ENCODE peak calls at places on chromosome 2, in seven cellular contexts. C is CD4-positive, alpha-beta T cell; V is esophagus squamous epithelium; A is PC-3; R is progenitor cell of endocrine pancreas; M is prostate gland; Z is K562. X is an unnamed sample.

GRCh38 chr2:241126771-241127202 is 22.5 kb downstream of the PASK start:
- DNase-seq in A (no peak), M (no peak), Z (no peak), C (no peak), R (no peak), V (no peak), X (no peak)

GRCh38 chr2:160484859-160485520 is 8.6 kb downstream of the RBMS1 start:
- DNase-seq in C (no peak), V (no peak), R (no peak), Z (no peak), M (no peak), A (no peak), X (no peak)

GRCh38 chr2:48479923-48480322 is 50.0 kb upstream of the STON1 start:
- DNase-seq in Z (no peak), A (no peak), M (no peak), C (no peak), R (no peak), V (no peak), X (no peak)

GRCh38 chr2:230893338-230893737 is 28.6 kb downstream of the ITM2C start:
- DNase-seq in M (no peak), A (no peak), C (no peak), V (no peak), Z (no peak), R (no peak), X (no peak)

GRCh38 chr2:45713126-45713525 is 61.7 kb downstream of the PRKCE start:
- DNase-seq in V (no peak), C (no peak), M (no peak), R (no peak), A (no peak), Z (no peak), X (no peak)

GRCh38 chr2:181674466-181674865 is 5.9 kb downstream of the NEUROD1 start:
- DNase-seq in A (no peak), C (no peak), M (no peak), Z (no peak), R (no peak), V (no peak), X (no peak)

GRCh38 chr2:73685770-73686438 is 43.7 kb upstream of the NAT8 start:
- DNase-seq in R (no peak), M (no peak), Z (no peak), V (no peak), A (no peak), C (no peak), X (no peak)

GRCh38 chr2:111970453-111970852 is 72.0 kb downstream of the MERTK start:
- DNase-seq in R (no peak), M (no peak), C (no peak), Z (no peak), V (no peak), A (no peak), X (no peak)

GRCh38 chr2:23916727-23917458 is 10.0 kb downstream of the ATAD2B start:
- DNase-seq in V (no peak), R (no peak), Z (no peak), C (no peak), A (peak; percentile 48), M (no peak), X (no peak)

GRCh38 chr2:46460991-46461715 is 18.2 kb upstream of the TMEM247 start:
- DNase-seq in R (peak; percentile 74), V (peak; percentile 4), A (peak; percentile 82), M (peak; percentile 64), Z (peak; percentile 84), C (peak; percentile 63), X (peak; percentile 88)

GRCh38 chr2:11343626-11344341 is 652 bp downstream of the ROCK2 start:
- DNase-seq in A (peak; percentile 43), C (no peak), V (no peak), M (peak; percentile 39), R (peak; percentile 57), Z (peak; percentile 46), X (peak; percentile 76)

GRCh38 chr2:7044253-7045250 is 127.3 kb downstream of the RNF144A start:
- DNase-seq in C (peak; percentile 55), A (peak; percentile 76), R (peak; percentile 38), V (no peak), M (peak; percentile 73), Z (peak; percentile 83), X (peak; percentile 75)

GRCh38 chr2:235575431-235575830 is 81.6 kb downstream of the AGAP1 start:
- DNase-seq in R (no peak), Z (no peak), C (no peak), A (no peak), M (no peak), V (no peak), X (no peak)

GRCh38 chr2:235570966-235571692 is 77.3 kb downstream of the AGAP1 start:
- DNase-seq in V (no peak), Z (no peak), C (no peak), M (no peak), R (no peak), A (no peak), X (no peak)

GRCh38 chr2:235575904-235576303 is 82.1 kb downstream of the AGAP1 start:
- DNase-seq in V (no peak), R (no peak), Z (no peak), A (no peak), M (no peak), C (no peak), X (no peak)

GRCh38 chr2:235572592-235572991 is 78.7 kb downstream of the AGAP1 start:
- DNase-seq in Z (no peak), M (no peak), A (no peak), V (no peak), C (no peak), R (no peak), X (no peak)

GRCh38 chr2:235573331-235574221 is 79.7 kb downstream of the AGAP1 start:
- DNase-seq in A (no peak), C (no peak), M (no peak), Z (no peak), V (no peak), R (no peak), X (peak; percentile 36)
- TF ChIP-seq CTCF in A (no peak), C (no peak), M (no peak), Z (no peak), V (no peak), R (no peak), X (no peak)

GRCh38 chr2:40227200-40227599 is 224.7 kb downstream of the SLC8A1 start:
- DNase-seq in R (no peak), V (no peak), A (peak; percentile 73), M (no peak), Z (no peak), C (no peak), X (no peak)

GRCh38 chr2:40228296-40228695 is 223.6 kb downstream of the SLC8A1 start:
- DNase-seq in C (no peak), M (no peak), R (no peak), Z (no peak), A (no peak), V (no peak), X (no peak)

GRCh38 chr2:40230186-40230585 is 221.7 kb downstream of the SLC8A1 start:
- DNase-seq in R (no peak), Z (no peak), A (no peak), V (no peak), C (no peak), M (no peak), X (no peak)

GRCh38 chr2:40225670-40226069 is 226.2 kb downstream of the SLC8A1 start:
- DNase-seq in V (no peak), M (no peak), A (no peak), Z (no peak), R (no peak), C (no peak), X (no peak)

GRCh38 chr2:40230717-40231300 is 221.1 kb downstream of the SLC8A1 start:
- DNase-seq in A (no peak), R (no peak), V (no peak), Z (no peak), C (no peak), M (no peak), X (no peak)
- TF ChIP-seq CTCF in A (peak; percentile 15), R (no peak), V (no peak), Z (no peak), C (no peak), M (no peak), X (no peak)

DNA sequence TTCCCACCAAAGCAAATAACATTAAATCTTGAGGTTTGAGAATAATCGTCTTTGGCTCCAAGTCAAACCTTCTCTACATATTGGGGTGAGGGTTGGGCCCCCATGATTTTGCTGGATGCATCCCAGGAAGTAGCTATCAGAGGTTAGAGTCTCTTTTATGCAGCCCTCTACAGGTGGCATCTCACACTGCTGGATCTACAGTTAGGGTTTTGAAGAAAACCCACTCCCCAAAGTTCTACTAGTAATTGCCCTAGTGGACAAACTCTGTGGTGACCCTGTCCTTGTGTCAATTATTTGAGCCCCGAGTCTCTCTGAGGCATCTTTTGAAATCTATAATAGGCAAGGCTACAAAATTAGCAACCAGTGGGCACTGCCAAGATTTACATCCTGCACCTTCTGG is 15.0 kb upstream of the REG1A start:
- DNase-seq in A (no peak), M (no peak), R (no peak), Z (no peak), C (no peak), V (no peak), X (no peak)
- TF ChIP-seq CTCF in A (no peak), M (no peak), R (no peak), Z (no peak), C (no peak), V (no peak), X (no peak)

GRCh38 chr2:219003267-219003634 is 10.0 kb upstream of the CRYBA2 start:
- DNase-seq in V (no peak), Z (no peak), C (no peak), M (no peak), A (no peak), R (no peak), X (no peak)

GRCh38 chr2:219001577-219002394 is 8.6 kb upstream of the CRYBA2 start:
- DNase-seq in Z (peak; percentile 65), C (no peak), M (peak; percentile 93), V (no peak), A (peak; percentile 86), R (peak; percentile 79), X (peak; percentile 49)

GRCh38 chr2:219001100-219001576 is 7.9 kb upstream of the CRYBA2 start:
- DNase-seq in V (no peak), R (no peak), M (no peak), A (peak; percentile 6), Z (no peak), C (no peak), X (no peak)

GRCh38 chr2:219003979-219004378 is 10.8 kb upstream of the CRYBA2 start:
- DNase-seq in A (no peak), M (no peak), V (no peak), Z (no peak), C (no peak), R (no peak), X (no peak)

DNA sequence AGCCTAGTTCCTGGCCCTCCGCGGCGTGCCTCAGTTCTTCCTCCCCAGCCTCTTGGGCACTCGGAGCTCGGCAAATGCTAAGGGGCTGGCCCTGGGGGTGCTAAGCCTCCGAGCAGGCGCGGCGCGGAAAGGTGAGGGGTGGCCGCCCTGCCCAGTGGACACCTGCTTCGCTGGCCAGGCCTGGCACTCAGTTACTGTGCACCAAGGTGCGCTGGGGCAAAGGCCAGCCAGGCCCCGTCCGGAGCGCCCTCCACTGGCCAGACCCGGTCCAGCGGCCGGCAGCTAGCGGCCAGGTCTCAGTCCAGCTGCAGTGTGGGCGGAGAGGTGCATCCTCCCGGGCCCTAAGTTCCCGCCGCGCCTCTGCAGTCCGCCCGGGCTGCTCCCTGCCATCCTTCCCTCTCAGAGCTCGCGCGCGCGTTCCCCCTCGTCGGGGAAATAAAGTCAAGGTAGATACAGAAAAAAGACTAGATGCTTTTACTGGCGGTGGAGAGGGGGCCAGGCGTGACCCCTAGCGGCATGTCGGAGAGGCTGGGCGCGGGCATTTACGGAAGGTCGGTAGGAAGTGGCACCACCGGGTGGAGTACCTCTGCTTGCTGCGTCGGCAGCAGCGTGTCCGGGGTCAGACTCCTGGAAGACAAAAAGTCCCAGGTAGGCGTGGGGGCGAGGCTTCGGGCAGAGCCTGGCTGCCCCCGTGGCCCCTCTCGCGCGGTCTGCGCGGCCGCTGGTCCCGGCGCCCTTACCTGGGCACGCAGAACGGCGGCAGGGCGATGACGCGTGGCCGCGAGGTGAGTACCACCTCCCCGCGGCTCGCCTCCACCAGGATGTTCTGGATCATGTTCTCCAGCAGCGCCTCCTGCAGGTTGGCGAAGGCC is 9.4 kb upstream of the CRYBA2 start:
- DNase-seq in Z (peak; percentile 83), M (peak; percentile 76), A (peak; percentile 74), R (peak; percentile 78), V (no peak), C (no peak), X (peak; percentile 90)
- TF ChIP-seq CTCF in Z (peak; percentile 59), M (no peak), A (peak; percentile 64), R (peak; percentile 70), V (peak; percentile 28), C (no peak), X (peak; percentile 70)

X was measured in glutamatergic neuron.